ENCODE peak calls at places on chromosomes 4 and X, in seven cellular contexts. P is mesenchymal stem cell, U is neuronal stem cell, I is mesendoderm, F is trophoblast cell, H is H1, R is IMR-90. G is an unnamed sample.
A peak's percentile ranks its signal among the peaks of the same experiment; 100 is the strongest.

GRCh38 chr4:123325241-123325681 is 71.3 kb upstream of the SPRY1 start:
- DNase-seq in H (no peak), R (no peak), U (no peak), P (no peak), F (no peak), I (peak; percentile 28), G (no peak)

GRCh38 chrX:84907324-84907946 is 96.2 kb upstream of the APOOL start:
- DNase-seq in R (peak; percentile 5), U (no peak), F (peak; percentile 40), P (peak; percentile 3), H (no peak), I (peak; percentile 9), G (no peak)

GRCh38 chrX:16160729-16161128 is 6.6 kb upstream of the MAGEB17 start:
- DNase-seq in F (peak; percentile 80), U (no peak), R (peak; percentile 88), H (no peak), I (peak; percentile 88), P (peak; percentile 69), G (no peak)

GRCh38 chrX:22300130-22300529 is 27.4 kb downstream of the CBLL2 start:
- DNase-seq in U (no peak), F (peak; percentile 2), H (no peak), I (peak; percentile 41), R (peak; percentile 67), P (peak; percentile 70), G (no peak)

GRCh38 chr4:127995776-127996175 is 30.6 kb downstream of the ABHD18 start:
- DNase-seq in F (peak; percentile 79), P (peak; percentile 62), H (no peak), R (peak; percentile 35), U (no peak), I (no peak), G (no peak)

GRCh38 chr4:151948351-151949016 is 187.7 kb upstream of the GATB start:
- DNase-seq in P (no peak), U (no peak), H (no peak), R (peak; percentile 38), I (no peak), F (no peak), G (no peak)

GRCh38 chr4:144658908-144659307 is 13.0 kb downstream of the HHIP start:
- DNase-seq in H (no peak), I (no peak), P (no peak), R (peak; percentile 82), F (no peak), U (no peak), G (no peak)

GRCh38 chr4:4606321-4606720 is 64.5 kb upstream of the STX18 start:
- DNase-seq in F (no peak), P (peak; percentile 54), R (peak; percentile 65), H (no peak), I (no peak), U (no peak), G (no peak)

GRCh38 chr4:116829187-116829586 is 256.2 kb downstream of the TRAM1L1 start:
- DNase-seq in F (no peak), I (no peak), R (no peak), P (no peak), U (no peak), H (no peak), G (peak; percentile 62)

GRCh38 chr4:183905593-183906485 is 732 bp downstream of the STOX2 start:
- DNase-seq in R (peak; percentile 37), P (peak; percentile 56), U (peak; percentile 67), H (peak; percentile 86), I (peak; percentile 89), F (peak; percentile 54), G (peak; percentile 95)

GRCh38 chr4:118814901-118815300 is 21.0 kb downstream of the SEC24D start:
- DNase-seq in F (no peak), R (no peak), P (no peak), H (no peak), U (no peak), I (no peak), G (no peak)

GRCh38 chr4:64857198-64857597 is 447.9 kb upstream of the TECRL start:
- DNase-seq in F (no peak), R (no peak), P (no peak), H (no peak), I (no peak), U (no peak), G (no peak)

GRCh38 chr4:146359771-146360170 is 145.4 kb downstream of the REELD1 start:
- DNase-seq in U (no peak), H (no peak), F (peak; percentile 20), P (no peak), R (no peak), I (no peak), G (no peak)

GRCh38 chr4:11216520-11216919 is 212.2 kb downstream of the HS3ST1 start:
- DNase-seq in H (no peak), F (no peak), P (no peak), I (no peak), R (no peak), U (no peak), G (no peak)

GRCh38 chr4:176902710-176903323 is 110.1 kb upstream of the VEGFC start:
- DNase-seq in H (no peak), U (no peak), P (peak; percentile 88), F (no peak), R (peak; percentile 95), I (no peak), G (no peak)

GRCh38 chrX:120213438-120214265 is 37.0 kb upstream of the ZBTB33 start:
- DNase-seq in P (peak; percentile 58), R (peak; percentile 59), H (peak; percentile 17), U (peak; percentile 47), I (peak; percentile 77), F (peak; percentile 77), G (peak; percentile 69)

GRCh38 chr4:168817418-168817817 is 192.6 kb downstream of the CBR4 start:
- DNase-seq in U (no peak), P (no peak), R (no peak), F (no peak), H (no peak), I (no peak), G (no peak)

GRCh38 chr4:978957-979701 is 5.8 kb upstream of the DGKQ start:
- DNase-seq in U (no peak), P (peak; percentile 74), R (peak; percentile 61), H (no peak), I (peak; percentile 72), F (peak; percentile 60), G (no peak)

GRCh38 chr4:87354168-87355102 is 31.8 kb upstream of the HSD17B13 start:
- DNase-seq in F (no peak), R (peak; percentile 42), H (no peak), P (peak; percentile 53), U (no peak), I (no peak), G (no peak)

DNA sequence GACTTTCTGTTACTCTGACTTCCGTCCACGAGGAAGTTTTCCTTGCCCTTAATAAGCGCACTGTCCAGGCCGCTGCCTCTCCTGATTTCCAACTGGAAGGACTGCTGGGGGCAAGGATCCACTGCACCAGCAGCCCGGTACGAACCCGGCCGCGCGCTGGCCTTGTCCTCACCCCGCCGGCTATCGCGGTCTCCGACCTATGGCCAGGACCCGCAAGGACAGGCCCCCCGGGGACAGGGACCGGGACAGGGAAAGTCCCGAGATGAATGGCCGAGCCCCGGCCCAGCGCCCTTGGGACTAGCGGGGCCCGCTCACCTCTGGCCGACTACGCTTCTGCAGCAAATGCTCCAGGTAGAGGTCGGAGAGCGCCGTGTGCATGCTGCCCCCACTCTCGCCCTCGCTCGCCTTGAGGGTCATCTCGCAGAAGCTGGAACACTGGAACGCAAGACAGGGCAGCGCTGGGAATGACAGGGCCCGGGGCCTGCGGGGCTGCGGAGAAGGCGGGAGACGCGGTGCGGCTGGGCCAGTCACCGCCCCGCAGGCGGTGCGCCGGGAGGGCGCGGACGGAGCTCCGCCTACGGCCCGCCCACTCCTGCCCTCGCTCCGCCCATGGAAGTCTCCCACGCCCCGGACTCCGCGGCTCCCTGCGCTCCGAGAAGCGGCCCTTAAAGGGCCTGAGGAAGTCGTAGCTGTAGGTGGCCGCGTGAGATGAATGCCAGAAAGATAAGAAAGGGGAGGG is at the start of gene MPP1:
- DNase-seq in F (peak; percentile 82), H (no peak), U (peak; percentile 53), R (peak; percentile 66), P (peak; percentile 78), I (peak; percentile 83), G (peak; percentile 74)
- H4K8ac ChIP-seq in F (peak within 1 kb of the TSS; percentile 61), H (peak within 1 kb of the TSS; percentile 80), U (no peak within 1 kb of the TSS), R (no peak within 1 kb of the TSS), P (peak within 1 kb of the TSS; percentile 7), I (no peak within 1 kb of the TSS), G (no peak within 1 kb of the TSS)

DNA sequence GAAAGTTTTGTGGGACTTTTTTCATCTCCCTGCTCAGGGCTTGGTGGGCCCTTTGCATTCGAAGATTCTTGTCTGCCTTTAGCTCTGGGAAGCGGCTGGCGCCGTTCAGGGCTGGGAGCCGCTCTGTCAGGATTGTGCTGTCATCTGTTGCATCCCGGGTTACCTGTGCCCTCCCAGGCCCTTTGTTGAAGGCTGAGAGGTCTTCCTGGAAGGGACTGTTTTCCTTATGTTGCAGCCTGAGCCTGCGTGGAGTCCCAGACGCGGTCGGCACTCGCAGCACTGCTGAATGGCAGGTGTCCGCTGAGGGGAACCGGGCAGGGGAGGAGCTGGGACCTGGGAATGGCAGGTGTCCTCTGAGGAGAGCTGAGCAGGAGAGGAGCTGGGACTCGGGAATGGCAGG is 15.9 kb downstream of the RGS12 start:
- DNase-seq in H (no peak), P (no peak), F (no peak), U (no peak), R (no peak), I (no peak), G (no peak)
- H4K8ac ChIP-seq in H (peak overlapping the region; percentile 75), P (no peak overlapping the region), F (no peak overlapping the region), U (no peak overlapping the region), R (no peak overlapping the region), I (no peak overlapping the region), G (no peak overlapping the region)

DNA sequence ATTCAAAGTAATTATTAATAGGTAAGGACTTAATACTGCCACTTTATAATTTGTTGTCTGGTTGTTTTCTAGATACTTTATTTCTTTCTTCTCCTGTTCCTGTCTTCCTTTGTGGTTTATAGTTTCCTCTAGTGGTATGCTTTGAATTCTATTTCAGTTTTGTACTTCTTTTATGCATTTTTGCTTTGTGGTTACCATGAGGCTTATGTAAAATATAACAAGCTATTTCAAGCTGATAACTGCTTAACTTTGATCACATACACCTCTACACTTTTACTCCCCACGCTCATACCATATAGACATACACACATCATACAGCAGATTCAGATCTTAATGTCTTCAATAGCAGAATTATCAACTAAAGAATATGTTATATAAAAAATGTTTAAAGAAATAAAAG is 192.3 kb downstream of the SCFD2 start:
- DNase-seq in H (no peak), R (no peak), I (no peak), U (no peak), P (no peak), F (no peak), G (no peak)
- H4K8ac ChIP-seq in H (no peak overlapping the region), R (no peak overlapping the region), I (no peak overlapping the region), U (no peak overlapping the region), P (no peak overlapping the region), F (no peak overlapping the region), G (no peak overlapping the region)

DNA sequence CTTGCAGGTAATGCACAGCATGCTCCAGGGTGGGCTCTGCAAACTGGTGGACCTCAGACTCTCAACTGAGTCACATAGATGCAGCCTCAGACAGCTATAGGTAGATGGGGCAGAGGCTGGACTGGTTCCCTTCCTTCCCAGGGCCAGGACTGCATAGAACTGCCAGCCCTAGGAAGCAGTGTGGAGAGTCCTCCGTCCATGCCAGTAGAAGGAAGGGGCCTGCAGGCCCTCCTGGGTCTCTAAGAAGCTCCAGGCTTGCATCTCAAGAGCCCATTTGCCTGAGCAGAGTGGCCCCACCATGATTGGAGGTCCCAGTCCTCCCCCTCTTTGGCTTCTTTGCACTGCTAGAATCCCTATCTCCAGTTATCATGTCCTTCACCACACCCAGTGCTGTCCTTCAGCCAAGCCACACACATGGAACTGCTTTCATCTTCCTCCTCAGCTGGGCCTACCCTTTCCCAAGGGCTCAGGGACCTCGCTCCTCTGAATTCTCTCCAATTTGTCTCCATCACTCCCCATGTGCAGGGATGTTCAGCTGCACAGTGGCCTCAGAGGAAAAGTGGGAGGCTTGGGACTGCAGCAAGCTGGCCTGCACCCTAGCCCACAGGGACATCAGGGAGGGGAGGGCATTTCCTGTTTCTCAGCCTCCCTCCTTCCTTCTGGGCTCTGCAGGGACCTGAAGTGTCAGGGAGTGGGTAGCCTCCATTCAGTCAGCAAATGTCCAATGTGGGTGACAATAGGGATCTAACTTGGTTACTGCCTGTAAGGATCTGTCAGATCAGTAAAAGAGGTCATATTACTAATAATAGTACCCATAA is 146.0 kb downstream of the PJA1 start:
- DNase-seq in R (no peak), I (no peak), U (no peak), P (no peak), F (no peak), H (no peak), G (no peak)
- H4K8ac ChIP-seq in R (no peak overlapping the region), I (no peak overlapping the region), U (no peak overlapping the region), P (no peak overlapping the region), F (no peak overlapping the region), H (no peak overlapping the region), G (no peak overlapping the region)